ENCODE peak calls at places on chromosomes 2 and 18, in eight cellular contexts. One of them, this sample, is unnamed.

GRCh38 chr2:147855977-147856376 is 11.1 kb downstream of the ACVR2A start:
- DNase-seq in NCI-H2081: no peak
- DNase-seq in small intestine: no peak
- DNase-seq in pons: no peak
- DNase-seq in fibroblast of lung: no peak
- DNase-seq in astrocyte of the spinal cord: no peak
- DNase-seq in MM.1S: no peak
- DNase-seq in sigmoid colon: no peak
- DNase-seq in this sample: no peak

GRCh38 chr2:75523313-75524275 is 37.1 kb downstream of the EVA1A start:
- DNase-seq in NCI-H2081: no peak
- DNase-seq in small intestine: peak
- DNase-seq in pons: no peak
- DNase-seq in fibroblast of lung: peak
- DNase-seq in astrocyte of the spinal cord: peak
- DNase-seq in MM.1S: no peak
- DNase-seq in sigmoid colon: no peak
- DNase-seq in this sample: peak

GRCh38 chr2:102122115-102122514 is 20.4 kb upstream of the IL1R1 start:
- DNase-seq in NCI-H2081: no peak
- DNase-seq in small intestine: no peak
- DNase-seq in pons: no peak
- DNase-seq in fibroblast of lung: peak
- DNase-seq in astrocyte of the spinal cord: peak
- DNase-seq in MM.1S: no peak
- DNase-seq in sigmoid colon: no peak
- DNase-seq in this sample: peak

GRCh38 chr2:127154985-127155650 is 48.2 kb upstream of the BIN1 start:
- DNase-seq in NCI-H2081: no peak
- DNase-seq in small intestine: no peak
- DNase-seq in pons: no peak
- DNase-seq in fibroblast of lung: peak
- DNase-seq in astrocyte of the spinal cord: peak
- DNase-seq in MM.1S: no peak
- DNase-seq in sigmoid colon: peak
- DNase-seq in this sample: no peak

GRCh38 chr2:15641530-15641982 is 49.9 kb downstream of the DDX1 start:
- DNase-seq in NCI-H2081: no peak
- DNase-seq in small intestine: no peak
- DNase-seq in pons: no peak
- DNase-seq in fibroblast of lung: no peak
- DNase-seq in astrocyte of the spinal cord: no peak
- DNase-seq in MM.1S: no peak
- DNase-seq in sigmoid colon: no peak
- DNase-seq in this sample: no peak

GRCh38 chr18:13216732-13217465 is 1.7 kb upstream of the LDLRAD4 start:
- DNase-seq in NCI-H2081: no peak
- DNase-seq in small intestine: peak
- DNase-seq in pons: no peak
- DNase-seq in fibroblast of lung: no peak
- DNase-seq in astrocyte of the spinal cord: no peak
- DNase-seq in MM.1S: peak
- DNase-seq in sigmoid colon: peak
- DNase-seq in this sample: peak

GRCh38 chr18:41266616-41267015 is 688.4 kb upstream of the PIK3C3 start:
- DNase-seq in NCI-H2081: no peak
- DNase-seq in small intestine: no peak
- DNase-seq in pons: no peak
- DNase-seq in fibroblast of lung: peak
- DNase-seq in astrocyte of the spinal cord: peak
- DNase-seq in MM.1S: no peak
- DNase-seq in sigmoid colon: no peak
- DNase-seq in this sample: no peak

GRCh38 chr2:223558970-223559369 is 43.2 kb downstream of the SCG2 start:
- DNase-seq in NCI-H2081: no peak
- DNase-seq in small intestine: no peak
- DNase-seq in pons: no peak
- DNase-seq in fibroblast of lung: no peak
- DNase-seq in astrocyte of the spinal cord: no peak
- DNase-seq in MM.1S: peak
- DNase-seq in sigmoid colon: no peak
- DNase-seq in this sample: no peak

GRCh38 chr2:181309576-181309975 is 147.6 kb upstream of the ITGA4 start:
- DNase-seq in NCI-H2081: no peak
- DNase-seq in small intestine: no peak
- DNase-seq in pons: no peak
- DNase-seq in fibroblast of lung: no peak
- DNase-seq in astrocyte of the spinal cord: no peak
- DNase-seq in MM.1S: peak
- DNase-seq in sigmoid colon: no peak
- DNase-seq in this sample: no peak

GRCh38 chr2:66301073-66301766 is 133.7 kb upstream of the MEIS1 start:
- DNase-seq in NCI-H2081: no peak
- DNase-seq in small intestine: no peak
- DNase-seq in pons: no peak
- DNase-seq in fibroblast of lung: peak
- DNase-seq in astrocyte of the spinal cord: peak
- DNase-seq in MM.1S: no peak
- DNase-seq in sigmoid colon: peak
- DNase-seq in this sample: no peak

GRCh38 chr18:58554404-58554803 is 74.5 kb downstream of the ALPK2 start:
- DNase-seq in NCI-H2081: no peak
- DNase-seq in small intestine: no peak
- DNase-seq in pons: no peak
- DNase-seq in fibroblast of lung: no peak
- DNase-seq in astrocyte of the spinal cord: no peak
- DNase-seq in MM.1S: no peak
- DNase-seq in sigmoid colon: no peak
- DNase-seq in this sample: no peak

GRCh38 chr2:95346236-95346737 is 49.1 kb downstream of the KCNIP3 start:
- DNase-seq in NCI-H2081: no peak
- DNase-seq in small intestine: peak
- DNase-seq in pons: no peak
- DNase-seq in fibroblast of lung: peak
- DNase-seq in astrocyte of the spinal cord: peak
- DNase-seq in MM.1S: no peak
- DNase-seq in sigmoid colon: peak
- DNase-seq in this sample: peak

GRCh38 chr2:30335981-30336538 is 104.7 kb downstream of the LBH start:
- DNase-seq in NCI-H2081: no peak
- DNase-seq in small intestine: no peak
- DNase-seq in pons: no peak
- DNase-seq in fibroblast of lung: no peak
- DNase-seq in astrocyte of the spinal cord: no peak
- DNase-seq in MM.1S: peak
- DNase-seq in sigmoid colon: no peak
- DNase-seq in this sample: no peak

GRCh38 chr2:178008636-178009289 is 63.8 kb downstream of the PDE11A start:
- DNase-seq in NCI-H2081: peak
- DNase-seq in small intestine: peak
- DNase-seq in pons: peak
- DNase-seq in fibroblast of lung: peak
- DNase-seq in astrocyte of the spinal cord: peak
- DNase-seq in MM.1S: no peak
- DNase-seq in sigmoid colon: peak
- DNase-seq in this sample: peak

GRCh38 chr18:74399225-74399887 is 57.8 kb downstream of the DIPK1C start:
- DNase-seq in NCI-H2081: no peak
- DNase-seq in small intestine: no peak
- DNase-seq in pons: peak
- DNase-seq in fibroblast of lung: no peak
- DNase-seq in astrocyte of the spinal cord: no peak
- DNase-seq in MM.1S: no peak
- DNase-seq in sigmoid colon: no peak
- DNase-seq in this sample: no peak

GRCh38 chr2:151828143-151828889 is at the start of gene ARL5A:
- DNase-seq in NCI-H2081: peak
- DNase-seq in small intestine: peak
- DNase-seq in pons: peak
- DNase-seq in fibroblast of lung: peak
- DNase-seq in astrocyte of the spinal cord: peak
- DNase-seq in MM.1S: peak
- DNase-seq in sigmoid colon: peak
- DNase-seq in this sample: peak

GRCh38 chr2:105744909-105745853 is at the start of gene NCK2:
- DNase-seq in NCI-H2081: no peak
- DNase-seq in small intestine: peak
- DNase-seq in pons: no peak
- DNase-seq in fibroblast of lung: peak
- DNase-seq in astrocyte of the spinal cord: peak
- DNase-seq in MM.1S: peak
- DNase-seq in sigmoid colon: no peak
- DNase-seq in this sample: peak

GRCh38 chr2:239025081-239025801 is 177.4 kb downstream of the TWIST2 start:
- DNase-seq in NCI-H2081: no peak
- DNase-seq in small intestine: no peak
- DNase-seq in pons: no peak
- DNase-seq in fibroblast of lung: peak
- DNase-seq in astrocyte of the spinal cord: peak
- DNase-seq in MM.1S: no peak
- DNase-seq in sigmoid colon: peak
- DNase-seq in this sample: peak

GRCh38 chr18:69518989-69519388 is 118.3 kb downstream of the DOK6 start:
- DNase-seq in NCI-H2081: no peak
- DNase-seq in small intestine: no peak
- DNase-seq in pons: no peak
- DNase-seq in fibroblast of lung: peak
- DNase-seq in astrocyte of the spinal cord: no peak
- DNase-seq in MM.1S: no peak
- DNase-seq in sigmoid colon: no peak
- DNase-seq in this sample: no peak

GRCh38 chr18:22378672-22379282 is 38.9 kb downstream of the CTAGE1 start:
- DNase-seq in NCI-H2081: no peak
- DNase-seq in small intestine: peak
- DNase-seq in pons: peak
- DNase-seq in fibroblast of lung: peak
- DNase-seq in astrocyte of the spinal cord: peak
- DNase-seq in MM.1S: no peak
- DNase-seq in sigmoid colon: no peak
- DNase-seq in this sample: peak

GRCh38 chr18:10065296-10065695 is 151.5 kb downstream of the VAPA start:
- DNase-seq in NCI-H2081: no peak
- DNase-seq in small intestine: no peak
- DNase-seq in pons: no peak
- DNase-seq in fibroblast of lung: no peak
- DNase-seq in astrocyte of the spinal cord: no peak
- DNase-seq in MM.1S: no peak
- DNase-seq in sigmoid colon: no peak
- DNase-seq in this sample: no peak

GRCh38 chr2:182897137-182897536 is 30.7 kb upstream of the FRZB start:
- DNase-seq in NCI-H2081: no peak
- DNase-seq in small intestine: no peak
- DNase-seq in pons: no peak
- DNase-seq in fibroblast of lung: peak
- DNase-seq in astrocyte of the spinal cord: peak
- DNase-seq in MM.1S: no peak
- DNase-seq in sigmoid colon: no peak
- DNase-seq in this sample: no peak

GRCh38 chr2:136479696-136480095 is 285.6 kb upstream of the THSD7B start:
- DNase-seq in NCI-H2081: no peak
- DNase-seq in small intestine: no peak
- DNase-seq in pons: no peak
- DNase-seq in fibroblast of lung: no peak
- DNase-seq in astrocyte of the spinal cord: no peak
- DNase-seq in MM.1S: peak
- DNase-seq in sigmoid colon: no peak
- DNase-seq in this sample: no peak

GRCh38 chr18:1906421-1906820 is 664.9 kb downstream of the METTL4 start:
- DNase-seq in NCI-H2081: no peak
- DNase-seq in small intestine: no peak
- DNase-seq in pons: no peak
- DNase-seq in fibroblast of lung: no peak
- DNase-seq in astrocyte of the spinal cord: no peak
- DNase-seq in MM.1S: no peak
- DNase-seq in sigmoid colon: no peak
- DNase-seq in this sample: no peak

GRCh38 chr2:241937297-241937696 is 67.8 kb downstream of the RTP5 start:
- DNase-seq in NCI-H2081: no peak
- DNase-seq in small intestine: no peak
- DNase-seq in pons: no peak
- DNase-seq in fibroblast of lung: no peak
- DNase-seq in astrocyte of the spinal cord: no peak
- DNase-seq in MM.1S: no peak
- DNase-seq in sigmoid colon: no peak
- DNase-seq in this sample: no peak

GRCh38 chr2:182553483-182553882 is 126.6 kb upstream of the PDE1A start:
- DNase-seq in NCI-H2081: no peak
- DNase-seq in small intestine: no peak
- DNase-seq in pons: no peak
- DNase-seq in fibroblast of lung: no peak
- DNase-seq in astrocyte of the spinal cord: no peak
- DNase-seq in MM.1S: peak
- DNase-seq in sigmoid colon: no peak
- DNase-seq in this sample: no peak

GRCh38 chr2:113058411-113058994 is 495 bp upstream of the IL36RN start:
- DNase-seq in NCI-H2081: no peak
- DNase-seq in small intestine: no peak
- DNase-seq in pons: no peak
- DNase-seq in fibroblast of lung: no peak
- DNase-seq in astrocyte of the spinal cord: no peak
- DNase-seq in MM.1S: no peak
- DNase-seq in sigmoid colon: no peak
- DNase-seq in this sample: peak

GRCh38 chr2:217858519-217859466 is 144.0 kb downstream of the TNS1 start:
- DNase-seq in NCI-H2081: no peak
- DNase-seq in small intestine: peak
- DNase-seq in pons: peak
- DNase-seq in fibroblast of lung: peak
- DNase-seq in astrocyte of the spinal cord: peak
- DNase-seq in MM.1S: no peak
- DNase-seq in sigmoid colon: peak
- DNase-seq in this sample: peak

GRCh38 chr2:62705859-62706720 is 577 bp downstream of the EHBP1 start:
- DNase-seq in NCI-H2081: peak
- DNase-seq in small intestine: peak
- DNase-seq in pons: peak
- DNase-seq in fibroblast of lung: peak
- DNase-seq in astrocyte of the spinal cord: peak
- DNase-seq in MM.1S: peak
- DNase-seq in sigmoid colon: peak
- DNase-seq in this sample: peak

GRCh38 chr2:235468978-235469694 is 24.7 kb upstream of the AGAP1 start:
- DNase-seq in NCI-H2081: no peak
- DNase-seq in small intestine: no peak
- DNase-seq in pons: peak
- DNase-seq in fibroblast of lung: peak
- DNase-seq in astrocyte of the spinal cord: peak
- DNase-seq in MM.1S: no peak
- DNase-seq in sigmoid colon: peak
- DNase-seq in this sample: peak

GRCh38 chr18:5868218-5868904 is 27.0 kb downstream of the TMEM200C start:
- DNase-seq in NCI-H2081: peak
- DNase-seq in small intestine: peak
- DNase-seq in pons: peak
- DNase-seq in fibroblast of lung: peak
- DNase-seq in astrocyte of the spinal cord: peak
- DNase-seq in MM.1S: peak
- DNase-seq in sigmoid colon: no peak
- DNase-seq in this sample: peak

GRCh38 chr2:105888625-105889024 is 143.9 kb downstream of the NCK2 start:
- DNase-seq in NCI-H2081: no peak
- DNase-seq in small intestine: peak
- DNase-seq in pons: no peak
- DNase-seq in fibroblast of lung: no peak
- DNase-seq in astrocyte of the spinal cord: no peak
- DNase-seq in MM.1S: peak
- DNase-seq in sigmoid colon: no peak
- DNase-seq in this sample: no peak

GRCh38 chr2:241853651-241854341 is 4.9 kb downstream of the PDCD1 start:
- DNase-seq in NCI-H2081: no peak
- DNase-seq in small intestine: no peak
- DNase-seq in pons: no peak
- DNase-seq in fibroblast of lung: no peak
- DNase-seq in astrocyte of the spinal cord: peak
- DNase-seq in MM.1S: no peak
- DNase-seq in sigmoid colon: peak
- DNase-seq in this sample: no peak

GRCh38 chr2:196479350-196479749 is 160.2 kb upstream of the CCDC150 start:
- DNase-seq in NCI-H2081: no peak
- DNase-seq in small intestine: no peak
- DNase-seq in pons: no peak
- DNase-seq in fibroblast of lung: no peak
- DNase-seq in astrocyte of the spinal cord: peak
- DNase-seq in MM.1S: no peak
- DNase-seq in sigmoid colon: no peak
- DNase-seq in this sample: no peak

This sample was measured in hepatocyte.